ENCODE peak calls at places on chromosomes 13 and 19, in four cellular contexts. One of them, this sample, is unnamed. For H3K4me1, the result is how much of the 10 kb centered on the place peaks cover.

GRCh38 chr19:38417146-38417543 is 8.9 kb downstream of the RASGRP4 start:
- DNase-seq in ovary: no peak
- DNase-seq in IMR-90: no peak
- DNase-seq in thyroid gland: no peak
- DNase-seq in this sample: no peak

GRCh38 chr19:5966215-5966614 is 11.7 kb downstream of the RANBP3 start:
- DNase-seq in thyroid gland: no peak
- DNase-seq in ovary: no peak
- DNase-seq in IMR-90: peak
- DNase-seq in this sample: peak

GRCh38 chr19:51479531-51480331 is 1.4 kb downstream of the CEACAM18 start:
- DNase-seq in IMR-90: no peak
- DNase-seq in thyroid gland: no peak
- DNase-seq in ovary: no peak
- DNase-seq in this sample: no peak

GRCh38 chr19:3019211-3019854 is 9.7 kb downstream of the TLE2 start:
- DNase-seq in IMR-90: no peak
- DNase-seq in ovary: no peak
- DNase-seq in thyroid gland: no peak
- DNase-seq in this sample: no peak

GRCh38 chr13:26425439-26426358 is 131.8 kb upstream of the WASF3 start:
- DNase-seq in IMR-90: peak
- DNase-seq in ovary: no peak
- DNase-seq in thyroid gland: peak
- DNase-seq in this sample: peak

GRCh38 chr13:21637296-21637695 is 33.3 kb upstream of the MICU2 start:
- DNase-seq in ovary: no peak
- DNase-seq in IMR-90: peak
- DNase-seq in thyroid gland: peak
- DNase-seq in this sample: peak

GRCh38 chr13:35198821-35199220 is 256.8 kb downstream of the NBEA start:
- DNase-seq in ovary: no peak
- DNase-seq in thyroid gland: no peak
- DNase-seq in IMR-90: no peak
- DNase-seq in this sample: no peak

GRCh38 chr13:106117035-106117434 is 418.4 kb downstream of the EFNB2 start:
- DNase-seq in IMR-90: peak
- DNase-seq in ovary: no peak
- DNase-seq in thyroid gland: no peak
- DNase-seq in this sample: no peak

GRCh38 chr13:113076681-113077401 is 28.8 kb upstream of the F7 start:
- DNase-seq in thyroid gland: no peak
- DNase-seq in IMR-90: no peak
- DNase-seq in ovary: no peak
- DNase-seq in this sample: no peak

GRCh38 chr19:47109177-47109540 is 4.4 kb downstream of the ZC3H4 start:
- DNase-seq in IMR-90: no peak
- DNase-seq in thyroid gland: no peak
- DNase-seq in ovary: no peak
- DNase-seq in this sample: no peak
- H3K4me1 ChIP-seq in IMR-90: under half
- H3K4me1 ChIP-seq in thyroid gland: under half
- H3K4me1 ChIP-seq in ovary: under half
- H3K4me1 ChIP-seq in this sample: under half

DNA sequence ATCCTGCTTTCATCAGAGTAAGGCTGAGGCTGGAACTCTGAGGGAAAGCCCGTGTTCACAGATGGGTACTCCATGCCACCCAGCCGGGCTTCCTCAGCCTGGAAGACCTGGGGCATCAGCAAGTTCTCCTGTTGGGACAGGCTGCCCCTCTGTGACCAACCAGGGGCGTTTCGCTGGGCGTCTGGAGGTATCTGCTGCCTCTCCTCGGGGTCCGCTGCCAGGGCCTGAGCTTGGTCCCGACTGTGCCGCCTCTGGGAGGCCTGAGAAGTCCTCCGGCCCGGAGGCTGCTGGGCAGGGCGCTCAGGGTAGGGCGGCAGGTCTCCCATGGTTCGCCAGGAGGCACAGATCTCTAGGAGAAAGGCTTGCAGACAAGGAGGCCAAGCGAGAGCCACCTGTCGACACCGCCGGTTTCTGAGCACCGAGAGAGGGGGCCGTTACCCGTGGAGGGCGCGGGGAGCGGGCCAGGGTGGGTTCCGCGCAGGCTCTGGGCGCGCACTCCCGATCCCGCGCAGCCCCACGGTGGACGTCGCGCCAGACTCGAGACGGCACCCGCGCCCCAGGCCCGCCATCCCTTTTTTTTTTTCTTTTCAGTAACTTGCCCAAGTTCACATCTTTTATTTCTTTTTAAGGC is at the start of gene RSPH6A:
- DNase-seq in IMR-90: no peak
- DNase-seq in thyroid gland: no peak
- DNase-seq in ovary: no peak
- DNase-seq in this sample: no peak
- H3K4me3 ChIP-seq in IMR-90: no peak
- H3K4me3 ChIP-seq in thyroid gland: no peak
- H3K4me3 ChIP-seq in ovary: peak
- H3K4me3 ChIP-seq in this sample: no peak

GRCh38 chr19:4372630-4373367 is 27.5 kb downstream of the SH3GL1 start:
- DNase-seq in ovary: no peak
- DNase-seq in thyroid gland: no peak
- DNase-seq in IMR-90: no peak
- DNase-seq in this sample: no peak
- H3K4me1 ChIP-seq in ovary: half or more
- H3K4me1 ChIP-seq in thyroid gland: half or more
- H3K4me1 ChIP-seq in IMR-90: half or more
- H3K4me1 ChIP-seq in this sample: half or more

GRCh38 chr19:46661020-46661731 is at the start of gene DACT3:
- DNase-seq in thyroid gland: peak
- DNase-seq in ovary: peak
- DNase-seq in IMR-90: peak
- DNase-seq in this sample: peak

GRCh38 chr19:46661735-46662592 is 982 bp upstream of the DACT3 start:
- DNase-seq in thyroid gland: peak
- DNase-seq in ovary: peak
- DNase-seq in IMR-90: peak
- DNase-seq in this sample: peak

GRCh38 chr19:46660601-46661019 is 372 bp downstream of the DACT3 start:
- DNase-seq in thyroid gland: no peak
- DNase-seq in IMR-90: no peak
- DNase-seq in ovary: peak
- DNase-seq in this sample: no peak

GRCh38 chr19:46668662-46669061 is 7.7 kb upstream of the DACT3 start:
- DNase-seq in IMR-90: no peak
- DNase-seq in thyroid gland: no peak
- DNase-seq in ovary: no peak
- DNase-seq in this sample: no peak

GRCh38 chr19:46665072-46665471 is 4.1 kb upstream of the DACT3 start:
- DNase-seq in ovary: no peak
- DNase-seq in thyroid gland: no peak
- DNase-seq in IMR-90: no peak
- DNase-seq in this sample: no peak
- H3K4me3 ChIP-seq in ovary: no peak
- H3K4me3 ChIP-seq in thyroid gland: no peak
- H3K4me3 ChIP-seq in IMR-90: no peak
- H3K4me3 ChIP-seq in this sample: no peak

DNA sequence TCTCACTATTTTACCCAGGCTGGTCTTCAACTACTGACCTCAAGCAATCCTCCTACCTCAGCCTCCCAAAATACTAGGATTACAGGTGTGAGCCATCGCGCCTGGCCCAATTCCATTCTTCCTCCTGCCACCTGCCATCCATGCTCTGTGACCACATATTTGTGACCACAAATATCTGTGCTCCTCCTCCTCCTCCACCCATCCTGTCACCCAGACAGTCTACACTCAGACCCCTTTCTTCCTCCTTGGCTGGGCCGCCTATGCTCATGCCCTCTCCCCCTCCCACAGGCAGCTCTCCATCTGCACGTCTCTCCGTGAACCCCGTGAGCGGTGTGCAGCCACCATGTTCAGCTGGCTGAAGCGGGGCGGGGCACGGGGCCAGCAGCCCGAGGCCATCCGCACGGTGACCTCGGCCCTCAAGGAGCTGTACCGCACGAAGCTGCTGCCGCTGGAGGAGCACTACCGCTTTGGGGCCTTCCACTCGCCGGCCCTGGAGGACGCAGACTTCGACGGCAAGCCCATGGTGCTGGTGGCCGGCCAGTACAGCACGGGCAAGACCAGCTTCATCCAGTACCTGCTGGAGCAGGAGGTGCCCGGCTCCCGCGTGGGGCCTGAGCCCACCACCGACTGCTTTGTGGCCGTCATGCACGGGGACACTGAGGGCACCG is 3.2 kb downstream of the EHD2 start:
- DNase-seq in ovary: no peak
- DNase-seq in thyroid gland: no peak
- DNase-seq in IMR-90: no peak
- DNase-seq in this sample: no peak
- H3K4me1 ChIP-seq in ovary: under half
- H3K4me1 ChIP-seq in thyroid gland: under half
- H3K4me1 ChIP-seq in IMR-90: under half
- H3K4me1 ChIP-seq in this sample: under half

GRCh38 chr19:19539738-19540703 is 2.0 kb downstream of the CILP2 start:
- DNase-seq in ovary: peak
- DNase-seq in IMR-90: peak
- DNase-seq in thyroid gland: peak
- DNase-seq in this sample: peak
- H3K4me3 ChIP-seq in ovary: no peak
- H3K4me3 ChIP-seq in IMR-90: no peak
- H3K4me3 ChIP-seq in thyroid gland: no peak
- H3K4me3 ChIP-seq in this sample: no peak

This sample was measured in body of pancreas.